ENCODE peak calls at places on chromosomes 6 and 20, in seven cellular contexts. F is right atrium auricular region; K is IMR-90; O is nephron progenitor cell; Y is CD4-positive, alpha-beta T cell; B is HFF-Myc; U is RWPE1. W is an unnamed sample.

GRCh38 chr6:37210313-37210898 is 40.5 kb downstream of the PIM1 start:
- DNase-seq in F (peak), Y (peak), B (peak), K (peak), O (peak), U (peak), W (peak)

GRCh38 chr20:31910071-31910803 is 39.8 kb downstream of the TTLL9 start:
- DNase-seq in B (no peak), K (no peak), Y (no peak), O (no peak), U (no peak), F (no peak), W (no peak)

GRCh38 chr6:6736753-6737654 is 148.5 kb downstream of the LY86 start:
- DNase-seq in B (peak), F (peak), K (no peak), Y (no peak), O (peak), U (no peak), W (peak)

GRCh38 chr20:60011512-60012507 is 53.6 kb downstream of the CDH26 start:
- DNase-seq in Y (no peak), O (no peak), F (no peak), U (no peak), B (no peak), K (no peak), W (no peak)

GRCh38 chr6:123802697-123803455 is 789 bp upstream of the NKAIN2 start:
- DNase-seq in U (peak), Y (peak), B (peak), O (peak), K (peak), F (peak), W (peak)

GRCh38 chr6:103872219-103872618 is 987.5 kb downstream of the HACE1 start:
- DNase-seq in B (no peak), K (no peak), O (no peak), Y (no peak), U (no peak), F (no peak), W (no peak)

GRCh38 chr6:144264270-144265060 is 20.7 kb upstream of the UTRN start:
- DNase-seq in B (peak), U (peak), O (no peak), K (peak), F (no peak), Y (no peak), W (no peak)

GRCh38 chr6:6686748-6687601 is 98.5 kb downstream of the LY86 start:
- DNase-seq in K (no peak), U (peak), B (no peak), O (peak), Y (no peak), F (peak), W (peak)

GRCh38 chr6:31752739-31753319 is 9.6 kb upstream of the SAPCD1 start:
- DNase-seq in B (no peak), U (peak), K (peak), O (no peak), Y (no peak), F (no peak), W (no peak)

GRCh38 chr20:54745780-54746179 is 270.4 kb downstream of the DOK5 start:
- DNase-seq in O (no peak), F (no peak), Y (no peak), B (no peak), K (no peak), U (no peak), W (no peak)

GRCh38 chr20:62305765-62306431 is 3.1 kb downstream of the ADRM1 start:
- DNase-seq in Y (no peak), F (no peak), U (peak), B (no peak), K (no peak), O (no peak), W (no peak)

GRCh38 chr6:27568226-27568889 is 95.5 kb upstream of the ZNF184 start:
- DNase-seq in F (no peak), B (no peak), K (no peak), U (no peak), Y (no peak), O (no peak), W (no peak)

GRCh38 chr6:110367001-110367400 is 8.9 kb upstream of the METTL24 start:
- DNase-seq in B (no peak), Y (no peak), U (no peak), F (no peak), K (no peak), O (no peak), W (no peak)

GRCh38 chr6:155481215-155481614 is 25.6 kb upstream of the NOX3 start:
- DNase-seq in B (no peak), K (peak), Y (no peak), U (no peak), F (no peak), O (no peak), W (no peak)

GRCh38 chr6:128487746-128488145 is 32.7 kb downstream of the PTPRK start:
- DNase-seq in O (no peak), Y (no peak), B (no peak), F (no peak), K (peak), U (no peak), W (no peak)

GRCh38 chr6:128483472-128484135 is 36.8 kb downstream of the PTPRK start:
- DNase-seq in K (no peak), F (no peak), Y (no peak), O (no peak), B (no peak), U (no peak), W (no peak)

GRCh38 chr6:128491041-128491642 is 29.3 kb downstream of the PTPRK start:
- DNase-seq in K (no peak), Y (no peak), B (no peak), U (no peak), O (no peak), F (no peak), W (no peak)

GRCh38 chr6:128482642-128483041 is 37.8 kb downstream of the PTPRK start:
- DNase-seq in F (no peak), B (no peak), U (no peak), Y (no peak), K (no peak), O (no peak), W (no peak)

DNA sequence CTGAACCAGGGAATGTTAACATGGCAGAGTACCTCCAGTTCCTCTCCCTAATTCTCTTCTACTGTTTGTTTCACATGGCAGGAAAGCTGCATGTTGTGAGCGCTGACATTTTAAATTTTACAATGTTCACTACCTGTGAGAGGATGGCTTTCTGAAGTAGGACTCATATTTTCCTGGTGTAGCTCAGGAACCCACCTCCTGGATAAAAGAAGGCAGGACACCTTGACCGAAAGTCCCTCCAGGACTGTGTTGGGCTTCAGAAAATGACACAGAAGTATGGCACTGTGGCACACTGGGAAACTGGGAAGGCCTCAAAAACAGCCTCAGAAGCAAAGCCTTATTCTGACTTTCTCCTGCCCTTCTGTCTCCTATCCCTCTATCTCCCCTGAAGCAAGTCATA is 33.3 kb downstream of the PTPRK start:
- DNase-seq in F (no peak), K (no peak), U (no peak), B (no peak), Y (no peak), O (no peak), W (no peak)
- TF ChIP-seq CTCF in F (no peak), K (peak), U (no peak), B (peak), Y (no peak), O (peak), W (peak)

GRCh38 chr20:53330744-53331143 is 262.9 kb downstream of the ZNF217 start:
- DNase-seq in Y (no peak), O (no peak), B (no peak), F (no peak), K (no peak), U (no peak), W (no peak)

GRCh38 chr20:53329781-53330180 is 263.9 kb downstream of the ZNF217 start:
- DNase-seq in Y (no peak), O (no peak), B (no peak), F (no peak), U (no peak), K (no peak), W (no peak)

GRCh38 chr20:53328956-53329355 is 264.7 kb downstream of the ZNF217 start:
- DNase-seq in O (no peak), K (no peak), U (no peak), F (no peak), B (no peak), Y (no peak), W (no peak)

GRCh38 chr20:53332022-53332824 is 261.4 kb downstream of the ZNF217 start:
- DNase-seq in Y (no peak), K (no peak), O (no peak), B (no peak), F (no peak), U (no peak), W (no peak)

DNA sequence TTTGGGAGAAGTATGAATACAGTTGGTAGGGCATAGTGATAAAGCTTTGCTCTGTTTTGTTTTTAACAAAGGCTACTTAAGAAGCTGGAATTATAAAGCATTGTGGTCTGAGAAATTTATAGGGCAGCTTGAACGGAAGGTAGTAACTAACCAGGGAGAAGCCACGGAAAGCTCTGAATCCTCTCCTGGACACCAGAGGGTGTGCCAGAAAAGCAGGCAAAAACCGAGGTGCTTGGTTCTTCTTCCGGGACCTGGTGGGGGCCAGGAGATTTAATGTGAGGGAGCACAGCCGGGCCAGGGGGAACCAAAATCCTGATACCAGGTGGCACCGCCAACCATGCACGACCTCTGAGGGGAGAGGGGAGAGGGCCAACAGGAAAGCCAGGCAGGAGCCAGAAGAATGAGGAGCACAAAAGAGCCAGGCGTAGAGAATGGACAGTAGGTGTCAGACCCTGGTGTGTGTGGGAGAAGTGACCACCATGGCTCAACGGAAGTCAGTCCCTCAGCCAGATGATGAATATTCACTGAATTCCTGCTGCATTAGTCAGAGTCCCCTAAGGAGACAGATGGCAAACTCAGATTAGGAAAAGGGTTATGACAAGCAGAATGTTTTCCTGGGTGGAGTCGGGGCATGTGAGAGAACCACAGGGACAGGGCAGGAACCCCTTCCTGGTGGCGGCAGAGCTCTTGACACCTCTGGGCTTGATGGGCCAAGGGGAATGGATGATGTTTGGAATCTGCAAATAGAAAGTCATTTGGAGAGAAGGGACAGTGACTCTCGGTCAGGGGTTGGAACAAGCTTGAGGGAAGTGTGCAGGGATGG is 262.3 kb downstream of the ZNF217 start:
- DNase-seq in F (no peak), K (no peak), Y (no peak), O (no peak), B (peak), U (peak), W (no peak)
- TF ChIP-seq CTCF in F (no peak), K (no peak), Y (no peak), O (no peak), B (no peak), U (no peak), W (no peak)

DNA sequence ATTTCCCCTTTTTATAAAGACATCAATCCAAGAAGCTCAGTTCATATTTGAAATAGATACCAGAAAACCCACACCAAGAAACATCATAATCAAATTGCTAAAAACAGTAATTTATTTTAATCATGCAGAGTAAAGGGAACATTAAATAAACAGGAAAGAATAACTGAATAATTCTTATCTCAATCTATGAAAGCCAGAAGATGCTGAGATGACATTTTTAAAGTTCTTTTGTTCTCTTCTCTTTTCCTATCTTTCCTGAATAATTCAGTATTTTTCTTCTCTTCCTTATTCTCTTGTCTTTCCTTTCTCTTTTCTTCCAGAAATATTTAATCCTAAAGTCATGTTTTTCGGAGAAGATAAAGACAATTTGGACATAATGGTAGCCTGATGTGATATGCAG is 259.0 kb upstream of the OPRM1 start:
- DNase-seq in Y (no peak), O (no peak), B (no peak), U (no peak), F (no peak), K (no peak), W (no peak)
- TF ChIP-seq CTCF in Y (no peak), O (no peak), B (no peak), U (no peak), F (no peak), K (no peak), W (no peak)

GRCh38 chr6:151690303-151690702 is 117.2 kb upstream of the ESR1 start:
- DNase-seq in U (no peak), K (no peak), Y (no peak), B (no peak), F (no peak), O (no peak), W (no peak)
- TF ChIP-seq CTCF in U (no peak), K (no peak), Y (peak), B (peak), F (no peak), O (no peak), W (no peak)

GRCh38 chr6:91485047-91485446 is 898.2 kb upstream of the MAP3K7 start:
- DNase-seq in K (no peak), U (no peak), B (no peak), Y (no peak), F (no peak), O (no peak), W (no peak)
- TF ChIP-seq CTCF in K (no peak), U (no peak), B (no peak), Y (no peak), F (no peak), O (no peak), W (no peak)

GRCh38 chr6:121776054-121776453 is 340.6 kb downstream of the GJA1 start:
- DNase-seq in F (no peak), B (no peak), O (no peak), U (no peak), K (no peak), Y (no peak), W (no peak)

GRCh38 chr6:121780325-121781313 is 345.2 kb downstream of the GJA1 start:
- DNase-seq in O (peak), B (peak), U (peak), Y (no peak), F (peak), K (peak), W (no peak)
- TF ChIP-seq CTCF in O (no peak), B (no peak), U (no peak), Y (no peak), F (no peak), K (no peak), W (no peak)

DNA sequence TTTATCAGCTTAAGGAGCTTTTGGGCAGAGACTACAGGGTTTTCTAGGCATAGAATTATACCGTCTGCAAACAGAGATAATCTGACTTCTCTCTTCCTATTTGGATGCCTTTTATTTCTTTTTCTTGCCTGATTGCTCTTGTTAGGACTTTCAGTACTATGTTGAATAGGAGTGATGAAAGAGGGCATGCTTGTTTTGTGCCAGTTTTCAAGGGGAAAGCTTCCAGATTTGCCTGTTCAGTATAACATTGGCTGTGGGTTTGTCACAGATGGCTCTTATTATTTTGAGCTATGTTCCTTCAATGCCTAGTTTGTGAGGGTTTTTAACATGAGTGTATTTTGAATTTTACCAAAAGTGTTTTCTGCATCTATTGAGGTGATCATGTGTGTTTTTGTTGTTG is 192.8 kb upstream of the PHACTR1 start:
- DNase-seq in F (no peak), K (no peak), B (no peak), Y (no peak), U (no peak), O (no peak), W (no peak)
- TF ChIP-seq CTCF in F (no peak), K (no peak), B (no peak), Y (no peak), U (no peak), O (no peak), W (no peak)